ENCODE peak calls at places on chromosomes 6 and 20, in five cellular contexts. One of them, this sample, is unnamed.

GRCh38 chr20:57987659-57988058 is 240.8 kb downstream of the ANKRD60 start:
- DNase-seq in HepG2: no peak
- DNase-seq in fibroblast of lung: no peak
- DNase-seq in epithelial cell of esophagus: no peak
- DNase-seq in A549: no peak
- DNase-seq in this sample: no peak

GRCh38 chr6:28725890-28726348 is 197.9 kb downstream of the TRIM27 start:
- DNase-seq in HepG2: peak; percentile 25
- DNase-seq in fibroblast of lung: peak; percentile 25
- DNase-seq in epithelial cell of esophagus: peak; percentile 58
- DNase-seq in A549: no peak
- DNase-seq in this sample: no peak

GRCh38 chr6:56387621-56388413 is 140.4 kb upstream of the COL21A1 start:
- DNase-seq in HepG2: peak; percentile 84
- DNase-seq in fibroblast of lung: peak; percentile 32
- DNase-seq in epithelial cell of esophagus: peak; percentile 30
- DNase-seq in A549: no peak
- DNase-seq in this sample: no peak

GRCh38 chr6:162388383-162388777 is 339.2 kb downstream of the PRKN start:
- DNase-seq in HepG2: no peak
- DNase-seq in fibroblast of lung: no peak
- DNase-seq in epithelial cell of esophagus: no peak
- DNase-seq in A549: no peak
- DNase-seq in this sample: no peak

GRCh38 chr6:46525583-46525982 is 34.3 kb upstream of the RCAN2 start:
- DNase-seq in HepG2: no peak
- DNase-seq in fibroblast of lung: no peak
- DNase-seq in epithelial cell of esophagus: no peak
- DNase-seq in A549: no peak
- DNase-seq in this sample: no peak

GRCh38 chr20:61321481-61321880 is 69.4 kb downstream of the CDH4 start:
- DNase-seq in HepG2: no peak
- DNase-seq in fibroblast of lung: no peak
- DNase-seq in epithelial cell of esophagus: no peak
- DNase-seq in A549: no peak
- DNase-seq in this sample: no peak

GRCh38 chr6:132763269-132763668 is 5.6 kb upstream of the VNN2 start:
- DNase-seq in HepG2: no peak
- DNase-seq in fibroblast of lung: no peak
- DNase-seq in epithelial cell of esophagus: no peak
- DNase-seq in A549: no peak
- DNase-seq in this sample: no peak

GRCh38 chr6:18501313-18502013 is 114.3 kb downstream of the RNF144B start:
- DNase-seq in HepG2: no peak
- DNase-seq in fibroblast of lung: peak; percentile 56
- DNase-seq in epithelial cell of esophagus: peak; percentile 84
- DNase-seq in A549: no peak
- DNase-seq in this sample: no peak

GRCh38 chr6:140043762-140044378 is 669.4 kb upstream of the CITED2 start:
- DNase-seq in HepG2: no peak
- DNase-seq in fibroblast of lung: peak; percentile 67
- DNase-seq in epithelial cell of esophagus: peak; percentile 82
- DNase-seq in A549: peak; percentile 8
- DNase-seq in this sample: no peak

GRCh38 chr6:35489995-35490791 is 6.7 kb downstream of the TEAD3 start:
- DNase-seq in HepG2: no peak
- DNase-seq in fibroblast of lung: peak; percentile 88
- DNase-seq in epithelial cell of esophagus: peak; percentile 49
- DNase-seq in A549: no peak
- DNase-seq in this sample: no peak

GRCh38 chr20:958936-959815 is 42.9 kb downstream of the RSPO4 start:
- DNase-seq in HepG2: no peak
- DNase-seq in fibroblast of lung: no peak
- DNase-seq in epithelial cell of esophagus: no peak
- DNase-seq in A549: no peak
- DNase-seq in this sample: no peak

GRCh38 chr20:51412333-51412761 is 130.2 kb downstream of the NFATC2 start:
- DNase-seq in HepG2: no peak
- DNase-seq in fibroblast of lung: peak; percentile 50
- DNase-seq in epithelial cell of esophagus: no peak
- DNase-seq in A549: no peak
- DNase-seq in this sample: no peak

GRCh38 chr6:35194390-35194789 is 19.4 kb upstream of the SCUBE3 start:
- DNase-seq in HepG2: no peak
- DNase-seq in fibroblast of lung: no peak
- DNase-seq in epithelial cell of esophagus: no peak
- DNase-seq in A549: no peak
- DNase-seq in this sample: no peak

GRCh38 chr6:44022296-44022661 is 105.0 kb downstream of the MRPL14 start:
- DNase-seq in HepG2: no peak
- DNase-seq in fibroblast of lung: peak; percentile 64
- DNase-seq in epithelial cell of esophagus: peak; percentile 52
- DNase-seq in A549: no peak
- DNase-seq in this sample: no peak

GRCh38 chr20:41159547-41159946 is 22.2 kb downstream of the PLCG1 start:
- DNase-seq in HepG2: no peak
- DNase-seq in fibroblast of lung: no peak
- DNase-seq in epithelial cell of esophagus: no peak
- DNase-seq in A549: no peak
- DNase-seq in this sample: no peak

GRCh38 chr6:134074151-134074712 is 21.8 kb upstream of the SLC2A12 start:
- DNase-seq in HepG2: peak; percentile 9
- DNase-seq in fibroblast of lung: peak; percentile 19
- DNase-seq in epithelial cell of esophagus: no peak
- DNase-seq in A549: no peak
- DNase-seq in this sample: no peak

GRCh38 chr6:160733045-160733646 is 31.1 kb downstream of the PLG start:
- DNase-seq in HepG2: peak; percentile 47
- DNase-seq in fibroblast of lung: peak; percentile 36
- DNase-seq in epithelial cell of esophagus: peak; percentile 72
- DNase-seq in A549: peak; percentile 7
- DNase-seq in this sample: no peak

GRCh38 chr6:145836170-145836569 is 21.6 kb upstream of the FBXO30 start:
- DNase-seq in HepG2: no peak
- DNase-seq in fibroblast of lung: peak; percentile 57
- DNase-seq in epithelial cell of esophagus: peak; percentile 80
- DNase-seq in A549: no peak
- DNase-seq in this sample: no peak

GRCh38 chr20:36646678-36647077 is 682 bp upstream of the SLA2 start:
- DNase-seq in HepG2: no peak
- DNase-seq in fibroblast of lung: no peak
- DNase-seq in epithelial cell of esophagus: peak; percentile 69
- DNase-seq in A549: no peak
- DNase-seq in this sample: no peak

GRCh38 chr20:36644032-36644712 is 1.8 kb downstream of the SLA2 start:
- DNase-seq in HepG2: no peak
- DNase-seq in fibroblast of lung: no peak
- DNase-seq in epithelial cell of esophagus: no peak
- DNase-seq in A549: no peak
- DNase-seq in this sample: no peak

GRCh38 chr20:36645998-36646397 is at the start of gene SLA2:
- DNase-seq in HepG2: no peak
- DNase-seq in fibroblast of lung: no peak
- DNase-seq in epithelial cell of esophagus: no peak
- DNase-seq in A549: no peak
- DNase-seq in this sample: no peak

GRCh38 chr20:36645353-36645752 is 643 bp downstream of the SLA2 start:
- DNase-seq in HepG2: no peak
- DNase-seq in fibroblast of lung: no peak
- DNase-seq in epithelial cell of esophagus: no peak
- DNase-seq in A549: no peak
- DNase-seq in this sample: no peak

GRCh38 chr20:36644713-36645109 is 1.3 kb downstream of the SLA2 start:
- DNase-seq in HepG2: no peak
- DNase-seq in fibroblast of lung: no peak
- DNase-seq in epithelial cell of esophagus: no peak
- DNase-seq in A549: no peak
- DNase-seq in this sample: no peak
- H3K4me3 ChIP-seq in HepG2: no peak overlapping the region
- H3K4me3 ChIP-seq in fibroblast of lung: no peak overlapping the region
- H3K4me3 ChIP-seq in epithelial cell of esophagus: no peak overlapping the region
- H3K4me3 ChIP-seq in A549: no peak overlapping the region
- H3K4me3 ChIP-seq in this sample: no peak overlapping the region

DNA sequence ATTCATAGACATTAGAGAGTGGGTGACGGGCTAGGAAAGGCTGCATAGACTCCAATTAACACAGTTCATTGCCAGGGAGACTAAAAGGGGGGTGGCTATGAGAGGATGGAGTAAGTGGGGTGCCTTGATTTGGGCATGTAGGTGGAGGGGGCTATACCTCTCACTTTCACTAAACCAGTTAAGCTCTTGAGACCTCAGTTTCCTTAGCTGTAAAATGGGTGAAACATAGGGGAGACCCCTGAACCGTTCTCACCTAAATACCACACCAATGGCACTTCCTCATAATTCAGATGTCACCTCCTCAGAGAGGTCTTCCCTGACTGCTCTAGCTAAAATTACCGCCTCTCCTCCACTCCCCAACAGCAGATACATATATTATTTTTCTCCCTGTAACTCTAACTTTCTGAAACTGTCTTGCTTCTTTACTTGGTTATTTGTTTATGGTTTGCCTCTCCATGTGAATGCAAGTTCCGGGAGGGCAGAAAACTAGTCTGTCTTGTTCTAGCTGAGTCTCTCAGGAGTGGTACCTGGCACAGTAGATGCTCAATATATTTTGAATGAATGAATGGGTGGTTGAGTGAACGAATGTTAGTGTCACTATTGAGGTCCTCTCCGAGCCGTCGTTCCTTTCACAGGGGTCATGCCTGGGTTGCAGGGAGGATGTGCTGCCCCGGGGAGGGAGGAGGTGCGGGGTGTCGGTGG is 615 bp upstream of the EYA2 start:
- DNase-seq in HepG2: no peak
- DNase-seq in fibroblast of lung: no peak
- DNase-seq in epithelial cell of esophagus: peak; percentile 57
- DNase-seq in A549: peak; percentile 33
- DNase-seq in this sample: no peak
- H3K4me3 ChIP-seq in HepG2: no peak overlapping the region
- H3K4me3 ChIP-seq in fibroblast of lung: no peak overlapping the region
- H3K4me3 ChIP-seq in epithelial cell of esophagus: peak overlapping the region; percentile 10
- H3K4me3 ChIP-seq in A549: peak overlapping the region; percentile 58
- H3K4me3 ChIP-seq in this sample: peak overlapping the region; percentile 34

GRCh38 chr6:10419749-10420545 is 5.1 kb upstream of the TFAP2A start:
- DNase-seq in HepG2: no peak
- DNase-seq in fibroblast of lung: no peak
- DNase-seq in epithelial cell of esophagus: peak; percentile 80
- DNase-seq in A549: no peak
- DNase-seq in this sample: no peak
- H3K4me3 ChIP-seq in HepG2: no peak overlapping the region
- H3K4me3 ChIP-seq in fibroblast of lung: no peak overlapping the region
- H3K4me3 ChIP-seq in epithelial cell of esophagus: peak overlapping the region; percentile 63
- H3K4me3 ChIP-seq in A549: no peak overlapping the region
- H3K4me3 ChIP-seq in this sample: no peak overlapping the region

GRCh38 chr6:154515808-154516207 is 5.3 kb upstream of the CNKSR3 start:
- DNase-seq in HepG2: no peak
- DNase-seq in fibroblast of lung: no peak
- DNase-seq in epithelial cell of esophagus: no peak
- DNase-seq in A549: no peak
- DNase-seq in this sample: no peak
- H3K4me3 ChIP-seq in HepG2: no peak overlapping the region
- H3K4me3 ChIP-seq in fibroblast of lung: peak overlapping the region; percentile 54
- H3K4me3 ChIP-seq in epithelial cell of esophagus: no peak overlapping the region
- H3K4me3 ChIP-seq in A549: no peak overlapping the region
- H3K4me3 ChIP-seq in this sample: no peak overlapping the region

GRCh38 chr20:47263080-47263479 is 93.4 kb downstream of the ZMYND8 start:
- DNase-seq in HepG2: no peak
- DNase-seq in fibroblast of lung: no peak
- DNase-seq in epithelial cell of esophagus: no peak
- DNase-seq in A549: no peak
- DNase-seq in this sample: no peak
- H3K4me3 ChIP-seq in HepG2: no peak overlapping the region
- H3K4me3 ChIP-seq in fibroblast of lung: no peak overlapping the region
- H3K4me3 ChIP-seq in epithelial cell of esophagus: no peak overlapping the region
- H3K4me3 ChIP-seq in A549: no peak overlapping the region
- H3K4me3 ChIP-seq in this sample: no peak overlapping the region

DNA sequence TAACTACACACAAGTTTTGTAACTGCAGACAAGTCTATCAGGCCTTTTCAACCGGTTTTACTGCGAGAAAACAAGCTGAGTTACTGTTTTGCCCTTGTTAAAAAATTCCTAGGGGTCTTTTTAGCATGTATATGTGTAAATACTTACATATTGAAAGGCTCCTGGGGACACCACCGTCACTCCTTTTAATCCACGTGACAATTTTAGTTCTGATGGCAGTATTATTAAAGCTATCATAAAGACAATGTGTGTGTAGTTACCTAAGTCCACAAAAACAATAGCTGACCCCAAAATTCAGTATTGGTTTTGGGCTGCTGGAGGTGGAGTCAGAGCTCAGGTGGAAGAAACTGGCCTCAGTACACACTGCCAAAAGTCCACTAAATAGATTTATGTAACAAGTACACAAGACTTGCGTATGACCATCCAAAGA is 41.3 kb upstream of the HFE start:
- DNase-seq in HepG2: peak; percentile 70
- DNase-seq in fibroblast of lung: no peak
- DNase-seq in epithelial cell of esophagus: no peak
- DNase-seq in A549: no peak
- DNase-seq in this sample: no peak
- H3K4me3 ChIP-seq in HepG2: peak overlapping the region; percentile 73
- H3K4me3 ChIP-seq in fibroblast of lung: peak overlapping the region; percentile 89
- H3K4me3 ChIP-seq in epithelial cell of esophagus: peak overlapping the region; percentile 61
- H3K4me3 ChIP-seq in A549: peak overlapping the region; percentile 40
- H3K4me3 ChIP-seq in this sample: peak overlapping the region; percentile 61

GRCh38 chr6:30893666-30894065 is 9.3 kb downstream of the DDR1 start:
- DNase-seq in HepG2: no peak
- DNase-seq in fibroblast of lung: no peak
- DNase-seq in epithelial cell of esophagus: no peak
- DNase-seq in A549: no peak
- DNase-seq in this sample: no peak
- H3K4me3 ChIP-seq in HepG2: no peak overlapping the region
- H3K4me3 ChIP-seq in fibroblast of lung: no peak overlapping the region
- H3K4me3 ChIP-seq in epithelial cell of esophagus: no peak overlapping the region
- H3K4me3 ChIP-seq in A549: no peak overlapping the region
- H3K4me3 ChIP-seq in this sample: no peak overlapping the region

This sample was measured in retinal pigment epithelial cell.